ENCODE peak calls at places on chromosomes 16 and 17, in five cellular contexts. One of them, this sample, is unnamed.

GRCh38 chr17:80261159-80261894 is 675 bp downstream of the RNF213 start:
- DNase-seq in HS-27A: no peak
- DNase-seq in epithelial cell of prostate: no peak
- DNase-seq in NCI-H2081: peak; percentile 78
- DNase-seq in activated CD8-positive, alpha-beta memory T cell treated with anti-CD3 and anti-CD28 coated beads for 24 hours: peak; percentile 84
- DNase-seq in this sample: peak; percentile 51

GRCh38 chr17:75647921-75648320 is 14.7 kb downstream of the SMIM5 start:
- DNase-seq in NCI-H2081: no peak
- DNase-seq in HS-27A: no peak
- DNase-seq in activated CD8-positive, alpha-beta memory T cell treated with anti-CD3 and anti-CD28 coated beads for 24 hours: no peak
- DNase-seq in epithelial cell of prostate: no peak
- DNase-seq in this sample: no peak

GRCh38 chr17:42337442-42337841 is 49.1 kb downstream of the STAT5A start:
- DNase-seq in activated CD8-positive, alpha-beta memory T cell treated with anti-CD3 and anti-CD28 coated beads for 24 hours: peak; percentile 79
- DNase-seq in HS-27A: no peak
- DNase-seq in NCI-H2081: no peak
- DNase-seq in epithelial cell of prostate: no peak
- DNase-seq in this sample: no peak

GRCh38 chr17:31400481-31400950 is 9.0 kb downstream of the RAB11FIP4 start:
- DNase-seq in epithelial cell of prostate: no peak
- DNase-seq in activated CD8-positive, alpha-beta memory T cell treated with anti-CD3 and anti-CD28 coated beads for 24 hours: no peak
- DNase-seq in HS-27A: no peak
- DNase-seq in NCI-H2081: no peak
- DNase-seq in this sample: no peak

GRCh38 chr16:77679901-77680300 is 42.4 kb upstream of the NUDT7 start:
- DNase-seq in activated CD8-positive, alpha-beta memory T cell treated with anti-CD3 and anti-CD28 coated beads for 24 hours: no peak
- DNase-seq in epithelial cell of prostate: no peak
- DNase-seq in NCI-H2081: no peak
- DNase-seq in HS-27A: no peak
- DNase-seq in this sample: no peak

GRCh38 chr17:2075336-2076056 is 20.6 kb downstream of the HIC1 start:
- DNase-seq in activated CD8-positive, alpha-beta memory T cell treated with anti-CD3 and anti-CD28 coated beads for 24 hours: no peak
- DNase-seq in NCI-H2081: no peak
- DNase-seq in epithelial cell of prostate: no peak
- DNase-seq in HS-27A: no peak
- DNase-seq in this sample: no peak

GRCh38 chr16:87316450-87316922 is 706 bp downstream of the C16orf95 start:
- DNase-seq in HS-27A: no peak
- DNase-seq in activated CD8-positive, alpha-beta memory T cell treated with anti-CD3 and anti-CD28 coated beads for 24 hours: no peak
- DNase-seq in NCI-H2081: no peak
- DNase-seq in epithelial cell of prostate: no peak
- DNase-seq in this sample: no peak

GRCh38 chr17:30720013-30720471 is 104.5 kb downstream of the CRLF3 start:
- DNase-seq in activated CD8-positive, alpha-beta memory T cell treated with anti-CD3 and anti-CD28 coated beads for 24 hours: no peak
- DNase-seq in epithelial cell of prostate: no peak
- DNase-seq in NCI-H2081: no peak
- DNase-seq in HS-27A: no peak
- DNase-seq in this sample: no peak